ENCODE peak calls at places on chromosome 1, in six cellular contexts. M, I, A, J, T and S are unnamed samples.

GRCh38 chr1:155976062-155976912 is 2.1 kb downstream of the ARHGEF2 start:
- DNase-seq in A (peak; percentile 88), T (peak; percentile 73), J (peak; percentile 73), I (no peak), M (peak; percentile 55), S (peak; percentile 86)

GRCh38 chr1:24535021-24535424 is 20.9 kb upstream of the NCMAP start:
- DNase-seq in M (no peak), A (no peak), T (no peak), J (no peak), I (no peak), S (peak; percentile 52)

GRCh38 chr1:192610114-192610958 is 25.6 kb upstream of the RGS13 start:
- DNase-seq in M (no peak), J (no peak), I (no peak), T (peak; percentile 23), A (peak; percentile 71), S (no peak)

GRCh38 chr1:244291867-244292180 is 159.9 kb downstream of the ADSS2 start:
- DNase-seq in T (no peak), I (no peak), A (no peak), M (no peak), J (no peak), S (no peak)

GRCh38 chr1:228297822-228298221 is 90.0 kb downstream of the OBSCN start:
- DNase-seq in I (no peak), A (no peak), J (no peak), M (no peak), T (no peak), S (no peak)

GRCh38 chr1:119647228-119647733 is 785 bp downstream of the ZNF697 start:
- DNase-seq in I (no peak), J (no peak), M (no peak), T (no peak), A (peak; percentile 53), S (no peak)

GRCh38 chr1:22296701-22297591 is 154.0 kb upstream of the WNT4 start:
- DNase-seq in T (no peak), J (no peak), M (peak; percentile 56), A (no peak), I (no peak), S (no peak)

GRCh38 chr1:42422672-42423236 is 33.1 kb downstream of the ZMYND12 start:
- DNase-seq in M (no peak), T (no peak), A (no peak), I (no peak), J (no peak), S (no peak)

GRCh38 chr1:224559971-224560728 is 56.0 kb upstream of the CNIH3 start:
- DNase-seq in M (peak; percentile 68), I (no peak), A (no peak), J (no peak), T (peak; percentile 43), S (no peak)

GRCh38 chr1:221574529-221574928 is 167.4 kb downstream of the DUSP10 start:
- DNase-seq in T (peak; percentile 69), M (no peak), J (no peak), I (no peak), A (no peak), S (no peak)

GRCh38 chr1:241531195-241532172 is 694 bp upstream of the KMO start:
- DNase-seq in A (peak; percentile 92), I (peak; percentile 66), J (no peak), M (peak; percentile 74), T (peak; percentile 68), S (no peak)

GRCh38 chr1:246428542-246429308 is 78.4 kb downstream of the SMYD3 start:
- DNase-seq in J (no peak), I (peak; percentile 40), A (peak; percentile 70), M (peak; percentile 98), T (peak; percentile 99), S (peak; percentile 50)

GRCh38 chr1:41662656-41663437 is 178.4 kb upstream of the EDN2 start:
- DNase-seq in I (no peak), M (peak; percentile 49), T (peak; percentile 85), A (peak; percentile 83), J (peak; percentile 48), S (peak; percentile 86)

GRCh38 chr1:84488107-84488506 is 9.0 kb downstream of the RPF1 start:
- DNase-seq in J (no peak), M (no peak), T (no peak), I (no peak), A (peak; percentile 15), S (no peak)

GRCh38 chr1:89069955-89070354 is 4.9 kb upstream of the GBP1 start:
- DNase-seq in T (no peak), A (peak; percentile 34), I (no peak), M (no peak), J (no peak), S (no peak)

GRCh38 chr1:154623358-154623757 is 15.4 kb upstream of the ADAR start:
- DNase-seq in J (no peak), M (no peak), T (no peak), I (no peak), A (no peak), S (no peak)

GRCh38 chr1:156618853-156619581 is at the start of gene HAPLN2:
- DNase-seq in I (no peak), A (peak; percentile 29), J (no peak), T (no peak), M (no peak), S (peak; percentile 90)

GRCh38 chr1:215279682-215280081 is 197.1 kb downstream of the KCNK2 start:
- DNase-seq in A (no peak), T (no peak), M (no peak), I (no peak), J (no peak), S (no peak)

GRCh38 chr1:73343947-73344346 is 854.0 kb downstream of the LRRIQ3 start:
- DNase-seq in J (no peak), A (no peak), M (no peak), I (no peak), T (no peak), S (no peak)

DNA sequence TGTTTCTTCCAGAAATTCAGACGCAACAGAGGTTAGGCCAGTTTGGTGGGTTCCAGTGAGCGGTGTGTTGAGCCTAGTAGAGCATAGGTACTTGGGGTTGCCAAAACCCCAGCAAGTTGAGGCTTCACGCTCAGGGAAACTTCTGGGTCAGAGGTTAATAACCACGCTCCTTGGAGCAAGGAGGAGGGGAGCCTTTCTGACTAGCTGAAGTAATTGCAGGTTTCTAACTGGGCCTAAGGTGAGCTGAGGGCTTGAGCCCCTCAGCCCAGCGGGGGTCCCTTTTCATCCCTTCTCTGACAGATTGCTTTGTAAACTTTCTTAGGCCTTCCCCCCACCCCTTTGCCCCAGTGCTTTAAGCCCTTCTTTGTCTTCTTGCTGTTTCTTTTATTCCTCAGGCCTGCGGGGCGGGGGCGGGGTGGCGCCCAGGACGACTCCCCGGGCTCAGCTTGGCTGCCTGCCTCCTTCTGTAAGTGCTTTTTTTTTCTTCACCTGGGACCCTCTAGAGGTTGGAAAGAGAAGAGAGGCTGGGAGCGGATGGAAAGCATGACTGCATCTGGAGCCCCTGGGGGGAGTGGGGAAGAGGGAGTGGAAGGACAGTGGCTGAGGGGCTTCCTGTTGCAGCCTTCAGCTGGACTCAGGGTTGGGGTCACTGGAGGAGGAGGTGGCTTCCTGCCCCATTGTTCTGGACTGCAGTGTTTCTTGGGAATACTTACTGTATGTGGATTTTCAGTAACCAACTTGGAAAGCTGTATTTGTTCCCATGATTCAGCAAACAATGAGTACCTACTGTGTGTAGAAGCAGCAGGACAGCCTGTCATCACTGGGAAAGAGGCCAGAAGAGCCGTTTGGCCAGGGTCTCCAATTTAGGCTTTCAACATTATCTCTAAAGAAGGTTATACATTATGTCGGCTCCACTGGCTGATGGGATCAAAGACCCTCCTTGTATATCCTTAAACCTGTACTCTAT is 1.4 kb upstream of the ZNF436 start:
- DNase-seq in I (no peak), M (no peak), A (peak; percentile 19), T (peak; percentile 62), J (no peak), S (peak; percentile 94)
- H3K4me3 ChIP-seq in I (no peak overlapping the region), M (peak overlapping the region; percentile 6), A (peak overlapping the region; percentile 99), T (peak overlapping the region; percentile 100), J (no peak overlapping the region), S (peak overlapping the region; percentile 95)

GRCh38 chr1:231856426-231856825 is 229.8 kb downstream of the DISC1 start:
- DNase-seq in T (no peak), I (no peak), A (no peak), J (no peak), M (no peak), S (no peak)
- H3K9ac ChIP-seq in T (no peak overlapping the region), I (no peak overlapping the region), A (no peak overlapping the region), J (no peak overlapping the region), M (no peak overlapping the region), S (no peak overlapping the region)

GRCh38 chr1:27526569-27527222 is 36.7 kb upstream of the WASF2 start:
- DNase-seq in J (no peak), T (no peak), M (peak; percentile 55), I (no peak), A (no peak), S (no peak)
- H3K4me3 ChIP-seq in J (no peak overlapping the region), T (peak overlapping the region; percentile 53), M (no peak overlapping the region), I (peak overlapping the region; percentile 68), A (no peak overlapping the region), S (peak overlapping the region; percentile 63)

GRCh38 chr1:111214086-111214801 is 13.3 kb upstream of the CHI3L2 start:
- DNase-seq in A (no peak), M (peak; percentile 64), J (no peak), T (peak; percentile 26), I (peak; percentile 81), S (no peak)
- H3K9ac ChIP-seq in A (no peak overlapping the region), M (no peak overlapping the region), J (no peak overlapping the region), T (no peak overlapping the region), I (peak overlapping the region; percentile 88), S (no peak overlapping the region)

GRCh38 chr1:113975211-113975895 is 3.9 kb upstream of the OLFML3 start:
- DNase-seq in M (no peak), I (no peak), J (no peak), T (peak; percentile 61), A (peak; percentile 54), S (no peak)

GRCh38 chr1:113980120-113980519 is 846 bp downstream of the OLFML3 start:
- DNase-seq in M (no peak), A (peak; percentile 66), I (no peak), J (peak; percentile 50), T (peak; percentile 25), S (no peak)

GRCh38 chr1:113972954-113973353 is 6.3 kb upstream of the OLFML3 start:
- DNase-seq in T (no peak), M (no peak), I (no peak), J (no peak), A (no peak), S (no peak)

GRCh38 chr1:113978863-113979702 is at the start of gene OLFML3:
- DNase-seq in A (peak; percentile 98), J (peak; percentile 88), T (peak; percentile 93), I (peak; percentile 31), M (peak; percentile 75), S (peak; percentile 93)

GRCh38 chr1:113976609-113977278 is 2.5 kb upstream of the OLFML3 start:
- DNase-seq in T (peak; percentile 67), A (peak; percentile 82), J (no peak), M (no peak), I (no peak), S (peak; percentile 62)
- H3K4me3 ChIP-seq in T (no peak overlapping the region), A (no peak overlapping the region), J (no peak overlapping the region), M (no peak overlapping the region), I (no peak overlapping the region), S (no peak overlapping the region)

DNA sequence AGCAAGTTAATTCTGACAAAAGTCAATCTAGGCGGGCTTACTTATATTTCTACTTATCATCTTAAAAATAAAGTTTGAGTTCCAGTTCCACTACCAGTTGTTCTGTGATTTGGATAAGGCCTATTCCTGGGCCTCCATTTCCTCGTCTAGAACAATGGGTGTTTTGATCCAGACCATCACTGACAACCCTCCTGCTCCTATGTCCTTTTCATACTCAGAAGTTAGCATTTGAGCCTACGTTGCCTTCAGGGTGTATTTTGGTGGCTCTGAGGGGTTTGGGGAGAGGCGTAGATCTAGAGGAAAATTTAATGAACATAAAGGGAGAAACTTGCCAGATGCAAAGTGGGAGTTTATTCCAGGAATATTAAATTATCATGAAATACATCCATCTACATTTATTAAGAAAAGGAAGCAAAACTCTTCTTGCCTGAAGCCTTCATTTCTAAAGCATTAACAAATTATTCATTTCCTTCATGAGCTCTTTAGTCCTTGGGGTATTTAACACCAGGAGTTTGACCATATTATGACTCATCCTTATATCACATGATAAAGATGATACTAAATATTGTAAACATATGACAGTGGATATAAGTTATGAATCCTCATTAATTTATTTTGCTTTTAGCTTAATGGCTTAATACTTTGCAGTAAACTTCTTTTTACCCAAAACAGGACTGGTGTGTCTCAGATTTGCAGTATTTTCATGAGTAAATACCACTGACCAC is 47.2 kb upstream of the SYT14 start:
- DNase-seq in I (no peak), M (peak; percentile 80), J (no peak), T (peak; percentile 46), A (no peak), S (no peak)
- H3K9ac ChIP-seq in I (no peak overlapping the region), M (peak overlapping the region; percentile 58), J (no peak overlapping the region), T (no peak overlapping the region), A (no peak overlapping the region), S (no peak overlapping the region)